ENCODE peak calls at places on chromosomes 2 and 18, in six cellular contexts. T, W, V, L, E and Q are unnamed samples.

GRCh38 chr18:35456181-35456850 is 41.4 kb downstream of the INO80C start:
- DNase-seq in T (peak), E (no peak), V (peak), L (no peak), W (peak), Q (peak)

GRCh38 chr2:27638709-27639108 is 9.9 kb downstream of the GPN1 start:
- DNase-seq in W (peak), T (peak), V (peak), E (no peak), L (no peak), Q (no peak)

GRCh38 chr2:96870631-96871255 is 863 bp upstream of the SEMA4C start:
- DNase-seq in T (no peak), V (peak), L (no peak), E (no peak), W (no peak), Q (no peak)

GRCh38 chr18:21761471-21762115 is 21.0 kb downstream of the MIB1 start:
- DNase-seq in E (no peak), T (no peak), V (no peak), W (no peak), L (no peak), Q (no peak)

GRCh38 chr2:26946841-26947784 is 23.3 kb upstream of the MAPRE3 start:
- DNase-seq in T (peak), W (peak), E (no peak), V (peak), L (no peak), Q (peak)

GRCh38 chr2:182553483-182553882 is 126.6 kb upstream of the PDE1A start:
- DNase-seq in W (no peak), V (no peak), T (no peak), E (peak), L (no peak), Q (no peak)

GRCh38 chr18:12026562-12026961 is 45.3 kb downstream of the IMPA2 start:
- DNase-seq in W (no peak), L (no peak), T (no peak), V (no peak), E (no peak), Q (no peak)

GRCh38 chr2:240989451-240990265 is 8.8 kb upstream of the SNED1 start:
- DNase-seq in E (no peak), V (no peak), L (no peak), W (no peak), T (peak), Q (peak)

GRCh38 chr2:183123117-183123958 is 905 bp upstream of the NUP35 start:
- DNase-seq in W (no peak), V (peak), T (peak), L (no peak), E (no peak), Q (peak)

GRCh38 chr2:96951125-96951654 is 35.2 kb downstream of the FAM178B start:
- DNase-seq in L (peak), T (peak), E (peak), V (peak), W (peak), Q (peak)

GRCh38 chr2:216687646-216688045 is 7.7 kb downstream of the IGFBP5 start:
- DNase-seq in V (no peak), L (no peak), T (no peak), W (no peak), E (no peak), Q (no peak)

GRCh38 chr2:50476174-50476573 is 555.8 kb downstream of the NRXN1 start:
- DNase-seq in T (no peak), E (no peak), V (no peak), W (no peak), L (no peak), Q (no peak)

GRCh38 chr2:215830313-215830712 is 183.0 kb downstream of the MREG start:
- DNase-seq in L (no peak), W (peak), E (no peak), V (peak), T (peak), Q (peak)

GRCh38 chr2:157744571-157745076 is 116.0 kb upstream of the ACVR1C start:
- DNase-seq in E (no peak), T (peak), W (no peak), L (no peak), V (no peak), Q (no peak)

GRCh38 chr2:49950635-49951034 is 796.3 kb upstream of the FSHR start:
- DNase-seq in L (no peak), E (no peak), W (no peak), V (no peak), T (no peak), Q (no peak)

GRCh38 chr2:120389036-120389391 is 43.1 kb downstream of the INHBB start:
- DNase-seq in T (no peak), E (no peak), W (no peak), L (peak), V (no peak), Q (no peak)

GRCh38 chr2:156342252-156343095 is 10.0 kb upstream of the NR4A2 start:
- DNase-seq in V (peak), E (peak), T (peak), W (peak), L (peak), Q (peak)

GRCh38 chr2:136538489-136538888 is 226.9 kb upstream of the THSD7B start:
- DNase-seq in V (no peak), W (no peak), L (no peak), E (no peak), T (no peak), Q (no peak)

GRCh38 chr2:104562537-104562936 is 291.4 kb upstream of the POU3F3 start:
- DNase-seq in T (no peak), V (no peak), W (no peak), L (no peak), E (no peak), Q (no peak)

GRCh38 chr2:226730487-226730886 is 69.1 kb downstream of the IRS1 start:
- DNase-seq in V (peak), L (no peak), T (no peak), W (no peak), E (no peak), Q (no peak)

GRCh38 chr2:149606251-149606811 is 18.8 kb upstream of the MMADHC start:
- DNase-seq in L (no peak), E (no peak), V (no peak), T (peak), W (no peak), Q (no peak)

GRCh38 chr2:100211517-100211916 is 69.1 kb upstream of the AFF3 start:
- DNase-seq in E (no peak), W (no peak), T (no peak), L (no peak), V (no peak), Q (no peak)

GRCh38 chr2:190553254-190553653 is 18.7 kb upstream of the NEMP2 start:
- DNase-seq in L (no peak), W (no peak), T (no peak), V (no peak), E (no peak), Q (no peak)

GRCh38 chr2:29309090-29310054 is 194.2 kb downstream of the CLIP4 start:
- DNase-seq in L (no peak), E (peak), W (peak), V (peak), T (peak), Q (peak)

GRCh38 chr2:158047156-158047611 is 54.5 kb upstream of the UPP2 start:
- DNase-seq in W (no peak), T (no peak), E (no peak), L (no peak), V (peak), Q (no peak)

GRCh38 chr2:240255811-240256703 is 115.6 kb upstream of the OTOS start:
- DNase-seq in T (peak), W (peak), E (no peak), V (no peak), L (peak), Q (no peak)

GRCh38 chr2:176251928-176252327 is 17.3 kb upstream of the MTX2 start:
- DNase-seq in L (no peak), W (no peak), E (no peak), T (no peak), V (no peak), Q (no peak)

GRCh38 chr2:38515155-38516074 is 87.3 kb downstream of the HNRNPLL start:
- DNase-seq in W (peak), V (no peak), L (peak), T (peak), E (no peak), Q (peak)

GRCh38 chr2:10297950-10298349 is 4.8 kb upstream of the HPCAL1 start:
- DNase-seq in E (no peak), L (no peak), W (peak), V (peak), T (peak), Q (peak)

GRCh38 chr2:43356774-43357173 is 130.4 kb upstream of the ZFP36L2 start:
- DNase-seq in L (no peak), E (no peak), W (no peak), T (peak), V (peak), Q (no peak)

GRCh38 chr2:143581989-143582719 is 452.9 kb downstream of the ARHGAP15 start:
- DNase-seq in W (peak), T (no peak), V (no peak), L (no peak), E (no peak), Q (no peak)

GRCh38 chr18:6219116-6219717 is 195.5 kb downstream of the L3MBTL4 start:
- DNase-seq in V (peak), T (peak), W (peak), E (no peak), L (peak), Q (peak)

GRCh38 chr18:67710639-67711038 is 194.1 kb upstream of the DSEL start:
- DNase-seq in E (no peak), V (no peak), T (no peak), L (no peak), W (no peak), Q (no peak)

GRCh38 chr18:21433436-21433835 is 167.1 kb downstream of the ESCO1 start:
- DNase-seq in L (no peak), W (no peak), V (no peak), T (no peak), E (no peak), Q (no peak)

GRCh38 chr2:18749912-18750526 is 160.7 kb upstream of the NT5C1B start:
- DNase-seq in V (peak), W (peak), L (peak), T (peak), E (peak), Q (peak)

GRCh38 chr2:163414121-163414520 is 321.7 kb downstream of the FIGN start:
- DNase-seq in T (no peak), W (no peak), E (no peak), L (no peak), V (no peak), Q (no peak)

GRCh38 chr2:180707867-180708205 is 272.6 kb upstream of the UBE2E3 start:
- DNase-seq in V (peak), E (no peak), L (no peak), T (peak), W (peak), Q (peak)

GRCh38 chr2:74345272-74345943 is 2.2 kb upstream of the SLC4A5 start:
- DNase-seq in L (no peak), T (no peak), W (no peak), V (no peak), E (no peak), Q (no peak)